ENCODE peak calls at places on chromosomes 11 and 22, in six cellular contexts. A is left ventricle myocardium inferior; S is CD4-positive, CD25-positive, alpha-beta regulatory T cell; B is vagina; F is SJSA1; J is effector memory CD4-positive, alpha-beta T cell. I is an unnamed sample.

GRCh38 chr22:44957267-44957905 is 52.4 kb downstream of the PHF21B start:
- DNase-seq in A (no peak), F (no peak), J (no peak), B (no peak), S (no peak), I (no peak)

GRCh38 chr11:24324211-24324610 is 172.6 kb upstream of the LUZP2 start:
- DNase-seq in B (no peak), S (no peak), A (no peak), J (no peak), F (no peak), I (no peak)

GRCh38 chr11:113664069-113664980 is 41.8 kb downstream of the TMPRSS5 start:
- DNase-seq in F (peak; percentile 83), B (no peak), S (no peak), J (no peak), A (no peak), I (no peak)

GRCh38 chr11:34512810-34513673 is 552 bp downstream of the ELF5 start:
- DNase-seq in S (peak; percentile 24), F (peak; percentile 43), J (no peak), A (peak; percentile 29), B (no peak), I (peak; percentile 72)

GRCh38 chr11:134244593-134244992 is 8.6 kb downstream of the THYN1 start:
- DNase-seq in J (no peak), F (no peak), B (no peak), A (no peak), S (peak; percentile 25), I (peak; percentile 43)

GRCh38 chr11:66727282-66727882 is 1.6 kb downstream of the SPTBN2 start:
- DNase-seq in S (peak; percentile 21), J (no peak), B (no peak), F (peak; percentile 42), A (no peak), I (peak; percentile 46)

GRCh38 chr22:42258126-42258525 is 12.3 kb downstream of the TCF20 start:
- DNase-seq in B (no peak), A (no peak), F (no peak), J (no peak), S (no peak), I (no peak)

GRCh38 chr22:46907578-46908215 is 145.2 kb downstream of the TBC1D22A start:
- DNase-seq in B (no peak), A (no peak), F (no peak), S (no peak), J (no peak), I (no peak)

GRCh38 chr11:27722117-27722844 is 22.0 kb upstream of the BDNF start:
- DNase-seq in F (peak; percentile 28), J (no peak), B (no peak), A (no peak), S (no peak), I (no peak)

GRCh38 chr11:36500315-36500721 is 9.8 kb downstream of the TRAF6 start:
- DNase-seq in F (peak; percentile 88), A (no peak), J (no peak), S (no peak), B (no peak), I (no peak)

DNA sequence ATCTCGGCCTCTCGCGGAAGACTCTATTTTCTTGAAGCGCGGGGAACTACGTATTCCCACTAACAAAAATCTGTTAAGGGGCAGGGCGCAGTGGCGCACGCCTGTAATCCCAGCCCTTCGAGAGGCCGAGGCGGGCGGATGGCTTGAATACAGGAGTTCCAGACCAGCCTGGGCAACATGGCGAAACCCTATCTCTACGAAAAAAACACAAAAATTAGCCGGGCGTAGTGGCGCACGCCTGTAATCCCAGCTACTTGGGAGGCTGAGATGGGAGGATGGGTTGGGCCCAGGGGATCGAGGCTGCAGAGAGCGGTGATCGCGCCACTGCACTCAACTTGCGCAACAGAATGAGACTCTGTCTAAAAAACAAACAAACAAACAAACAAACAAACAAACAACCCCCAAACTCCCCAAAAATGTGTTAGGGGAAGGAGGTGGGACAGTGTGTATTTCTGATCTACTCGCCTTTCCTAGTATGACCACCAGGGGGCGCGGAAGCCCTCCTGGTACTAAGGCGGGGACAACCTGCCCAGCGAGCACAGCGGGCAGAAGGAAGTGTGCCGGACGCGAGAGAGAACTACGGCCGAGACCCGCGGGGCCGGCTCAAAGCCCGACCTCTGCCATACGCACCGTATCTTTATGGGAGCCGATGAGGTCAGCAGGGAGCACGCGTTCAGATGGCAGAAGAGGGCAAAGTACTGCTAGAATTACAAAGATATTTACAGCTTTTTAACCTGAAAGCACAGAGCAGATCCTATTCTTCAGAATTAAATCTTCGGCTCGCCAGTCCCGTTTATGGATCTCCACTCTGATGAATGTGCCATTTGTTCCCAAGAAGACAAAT is 1.3 kb upstream of the STX3 start:
- DNase-seq in A (peak; percentile 87), S (peak; percentile 81), F (peak; percentile 84), B (no peak), J (peak; percentile 68), I (peak; percentile 95)
- H3K27ac ChIP-seq in A (peak overlapping the region; percentile 98), S (no peak overlapping the region), F (no peak overlapping the region), B (peak overlapping the region; percentile 100), J (no peak overlapping the region), I (peak overlapping the region; percentile 92)

GRCh38 chr11:71451596-71452353 is 1.2 kb upstream of the NADSYN1 start:
- DNase-seq in S (no peak), J (no peak), A (no peak), B (no peak), F (no peak), I (peak; percentile 62)
- H3K27ac ChIP-seq in S (peak overlapping the region; percentile 90), J (peak overlapping the region; percentile 83), A (peak overlapping the region; percentile 85), B (peak overlapping the region; percentile 83), F (no peak overlapping the region), I (no peak overlapping the region)

GRCh38 chr22:37242395-37242918 is 1.6 kb downstream of the RAC2 start:
- DNase-seq in J (peak; percentile 87), A (peak; percentile 55), F (no peak), S (peak; percentile 90), B (no peak), I (peak; percentile 47)
- H3K27ac ChIP-seq in J (peak overlapping the region; percentile 87), A (no peak overlapping the region), F (no peak overlapping the region), S (peak overlapping the region; percentile 95), B (no peak overlapping the region), I (no peak overlapping the region)

GRCh38 chr11:20688761-20689160 is 19.4 kb downstream of the NELL1 start:
- DNase-seq in B (no peak), S (no peak), A (no peak), J (no peak), F (no peak), I (no peak)
- H3K27ac ChIP-seq in B (no peak overlapping the region), S (no peak overlapping the region), A (no peak overlapping the region), J (no peak overlapping the region), F (no peak overlapping the region), I (no peak overlapping the region)

GRCh38 chr22:17946691-17947367 is 77.5 kb downstream of the MICAL3 start:
- DNase-seq in F (no peak), J (no peak), B (no peak), A (no peak), S (no peak), I (no peak)

GRCh38 chr22:17945156-17945850 is 79.1 kb downstream of the MICAL3 start:
- DNase-seq in B (no peak), J (no peak), F (no peak), S (no peak), A (no peak), I (no peak)

GRCh38 chr22:17948101-17948500 is 76.3 kb downstream of the MICAL3 start:
- DNase-seq in F (no peak), A (no peak), J (no peak), B (no peak), S (no peak), I (no peak)

GRCh38 chr22:17944205-17944725 is 80.1 kb downstream of the MICAL3 start:
- DNase-seq in A (no peak), J (no peak), B (no peak), F (no peak), S (no peak), I (no peak)

DNA sequence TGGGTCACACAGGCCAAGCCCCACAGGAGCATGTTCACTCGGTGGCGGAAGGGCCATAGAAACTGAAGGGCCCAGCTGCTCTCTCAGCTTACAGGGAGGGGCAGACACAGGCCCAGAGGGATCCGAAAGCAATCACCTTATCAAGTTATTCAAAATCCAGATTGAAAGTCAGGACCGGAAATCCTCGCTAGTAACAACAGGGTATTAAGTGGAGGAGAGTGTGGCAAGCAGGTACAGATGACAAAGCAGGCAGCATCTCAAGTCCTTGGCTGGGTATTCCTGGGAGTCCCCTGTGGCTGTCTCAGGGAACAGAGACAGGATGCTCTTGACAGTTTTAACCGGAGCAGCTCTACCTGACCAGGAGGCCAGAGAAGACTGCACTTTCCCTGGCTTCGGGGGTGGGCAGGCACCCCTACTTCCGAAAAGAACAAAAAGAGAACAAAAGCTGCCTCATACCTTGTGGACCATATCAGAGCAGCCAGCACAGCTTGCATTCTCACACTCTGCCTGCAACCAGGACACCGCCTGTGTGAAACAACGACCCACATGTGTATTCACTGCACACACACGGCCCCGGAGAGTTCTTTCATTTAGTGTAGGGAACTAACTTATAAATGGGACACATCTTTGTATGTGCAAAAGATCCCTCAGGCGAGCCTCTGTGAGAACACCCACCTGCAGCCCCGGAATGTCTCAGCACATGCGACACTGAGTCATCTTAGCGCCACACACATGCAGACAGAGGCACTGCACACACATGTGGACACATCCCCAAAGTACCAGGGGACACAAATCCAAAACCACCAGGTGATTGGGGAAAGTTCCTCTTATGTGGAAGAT is 78.3 kb downstream of the MICAL3 start:
- DNase-seq in B (no peak), A (no peak), J (no peak), F (no peak), S (no peak), I (no peak)
- H3K27ac ChIP-seq in B (no peak overlapping the region), A (peak overlapping the region; percentile 85), J (no peak overlapping the region), F (no peak overlapping the region), S (no peak overlapping the region), I (no peak overlapping the region)

GRCh38 chr11:112291191-112291590 is 30.5 kb upstream of the PLET1 start:
- DNase-seq in A (no peak), B (no peak), F (no peak), J (no peak), S (no peak), I (no peak)

GRCh38 chr11:112293614-112294013 is 33.0 kb upstream of the PLET1 start:
- DNase-seq in A (peak; percentile 31), J (no peak), F (no peak), B (no peak), S (no peak), I (no peak)

GRCh38 chr11:112292188-112292587 is 31.5 kb upstream of the PLET1 start:
- DNase-seq in A (no peak), B (no peak), F (no peak), J (no peak), S (no peak), I (no peak)

GRCh38 chr11:112294688-112295340 is 34.2 kb upstream of the PLET1 start:
- DNase-seq in F (peak; percentile 35), S (no peak), A (no peak), J (no peak), B (no peak), I (no peak)

DNA sequence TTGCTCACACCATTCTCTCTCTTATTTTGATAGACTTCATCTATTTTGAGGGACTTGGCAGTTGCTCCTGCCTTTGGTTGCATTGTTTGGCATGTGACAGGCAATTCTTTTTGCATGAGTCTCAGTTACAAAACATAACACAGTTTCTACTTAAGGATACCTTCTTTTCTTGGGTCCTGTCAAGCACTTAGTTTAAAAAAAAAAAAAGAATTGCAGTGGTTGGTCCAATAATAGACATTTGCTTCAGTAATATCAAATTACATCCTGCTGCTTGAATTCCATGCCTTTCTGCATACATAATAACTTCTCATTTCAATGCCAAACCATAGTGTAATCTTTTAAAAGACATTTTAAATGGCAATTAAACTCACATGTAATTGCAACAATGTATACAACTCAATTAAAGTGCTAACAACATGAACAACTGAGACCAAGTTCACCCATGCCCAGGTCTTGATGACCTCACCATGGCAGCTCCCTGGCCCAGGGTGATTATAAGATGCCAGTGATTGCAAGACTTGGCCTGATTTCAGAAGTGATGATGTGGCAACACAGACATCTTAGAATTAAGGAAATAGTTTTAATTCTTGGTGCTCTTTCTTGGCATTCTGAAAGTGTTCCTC is 32.2 kb upstream of the PLET1 start:
- DNase-seq in B (no peak), F (peak; percentile 83), S (no peak), J (no peak), A (no peak), I (no peak)
- H3K27ac ChIP-seq in B (peak overlapping the region; percentile 47), F (peak overlapping the region; percentile 90), S (no peak overlapping the region), J (no peak overlapping the region), A (peak overlapping the region; percentile 84), I (no peak overlapping the region)